ENCODE peak calls at places on chromosomes 11 and 22, in seven cellular contexts. One of them, this sample, is unnamed.

GRCh38 chr22:40212126-40212525 is 34.4 kb downstream of the TNRC6B start:
- DNase-seq in ovary: no peak
- DNase-seq in H4: no peak
- DNase-seq in activated CD4-positive, alpha-beta T cell treated with anti-CD3 and anti-CD28 coated beads for 1 hour: no peak
- DNase-seq in neural crest cell: no peak
- DNase-seq in NCI-H82: no peak
- DNase-seq in left colon: no peak
- DNase-seq in this sample: no peak

GRCh38 chr11:79402912-79403311 is 37.9 kb downstream of the TENM4 start:
- DNase-seq in NCI-H82: no peak
- DNase-seq in ovary: no peak
- DNase-seq in left colon: no peak
- DNase-seq in activated CD4-positive, alpha-beta T cell treated with anti-CD3 and anti-CD28 coated beads for 1 hour: no peak
- DNase-seq in H4: no peak
- DNase-seq in neural crest cell: no peak
- DNase-seq in this sample: no peak

GRCh38 chr11:134139873-134140331 is 71.0 kb downstream of the JAM3 start:
- DNase-seq in ovary: peak
- DNase-seq in neural crest cell: peak
- DNase-seq in activated CD4-positive, alpha-beta T cell treated with anti-CD3 and anti-CD28 coated beads for 1 hour: no peak
- DNase-seq in left colon: peak
- DNase-seq in NCI-H82: peak
- DNase-seq in H4: peak
- DNase-seq in this sample: peak

GRCh38 chr11:18594999-18595749 is 4.4 kb upstream of the MISFA start:
- DNase-seq in left colon: no peak
- DNase-seq in neural crest cell: no peak
- DNase-seq in H4: no peak
- DNase-seq in ovary: no peak
- DNase-seq in activated CD4-positive, alpha-beta T cell treated with anti-CD3 and anti-CD28 coated beads for 1 hour: no peak
- DNase-seq in NCI-H82: peak
- DNase-seq in this sample: no peak

GRCh38 chr22:35489225-35489624 is 51.4 kb upstream of the RASD2 start:
- DNase-seq in left colon: no peak
- DNase-seq in NCI-H82: no peak
- DNase-seq in neural crest cell: no peak
- DNase-seq in H4: no peak
- DNase-seq in activated CD4-positive, alpha-beta T cell treated with anti-CD3 and anti-CD28 coated beads for 1 hour: no peak
- DNase-seq in ovary: no peak
- DNase-seq in this sample: no peak

GRCh38 chr22:50684986-50685385 is 12.4 kb downstream of the SHANK3 start:
- DNase-seq in ovary: no peak
- DNase-seq in neural crest cell: no peak
- DNase-seq in activated CD4-positive, alpha-beta T cell treated with anti-CD3 and anti-CD28 coated beads for 1 hour: no peak
- DNase-seq in H4: peak
- DNase-seq in NCI-H82: no peak
- DNase-seq in left colon: no peak
- DNase-seq in this sample: peak

GRCh38 chr11:7081441-7081840 is 7.4 kb upstream of the RBMXL2 start:
- DNase-seq in H4: no peak
- DNase-seq in NCI-H82: no peak
- DNase-seq in neural crest cell: no peak
- DNase-seq in activated CD4-positive, alpha-beta T cell treated with anti-CD3 and anti-CD28 coated beads for 1 hour: no peak
- DNase-seq in left colon: no peak
- DNase-seq in ovary: no peak
- DNase-seq in this sample: no peak

GRCh38 chr11:65241134-65241533 is 20.6 kb upstream of the POLA2 start:
- DNase-seq in activated CD4-positive, alpha-beta T cell treated with anti-CD3 and anti-CD28 coated beads for 1 hour: no peak
- DNase-seq in H4: no peak
- DNase-seq in ovary: no peak
- DNase-seq in NCI-H82: no peak
- DNase-seq in left colon: no peak
- DNase-seq in neural crest cell: no peak
- DNase-seq in this sample: no peak

GRCh38 chr11:32213223-32213622 is 122.3 kb downstream of the RCN1 start:
- DNase-seq in left colon: no peak
- DNase-seq in NCI-H82: no peak
- DNase-seq in ovary: no peak
- DNase-seq in activated CD4-positive, alpha-beta T cell treated with anti-CD3 and anti-CD28 coated beads for 1 hour: no peak
- DNase-seq in neural crest cell: no peak
- DNase-seq in H4: peak
- DNase-seq in this sample: no peak

GRCh38 chr11:46674463-46675287 is 25.7 kb downstream of the ARHGAP1 start:
- DNase-seq in ovary: peak
- DNase-seq in neural crest cell: no peak
- DNase-seq in left colon: peak
- DNase-seq in H4: no peak
- DNase-seq in activated CD4-positive, alpha-beta T cell treated with anti-CD3 and anti-CD28 coated beads for 1 hour: no peak
- DNase-seq in NCI-H82: no peak
- DNase-seq in this sample: no peak

This sample was measured in D341Med.